ENCODE peak calls at places on chromosomes 7 and 10, in six cellular contexts. A is A549, C is HepG2, V is endothelial cell of umbilical vein, I is NB4, B is K562. U is an unnamed sample.

GRCh38 chr7:113824117-113824823 is 94.5 kb downstream of the PPP1R3A start:
- DNase-seq in C (no peak), V (no peak), I (no peak), A (no peak), B (no peak), U (no peak)

GRCh38 chr7:122485841-122486240 is 181.3 kb upstream of the FEZF1 start:
- DNase-seq in A (no peak), B (no peak), V (no peak), C (no peak), I (no peak), U (no peak)

GRCh38 chr10:18233775-18234174 is 93.6 kb downstream of the CACNB2 start:
- DNase-seq in V (no peak), A (no peak), B (no peak), C (no peak), I (peak; percentile 2), U (no peak)

GRCh38 chr10:6200588-6201510 is 1.9 kb upstream of the PFKFB3 start:
- DNase-seq in I (peak; percentile 44), V (peak; percentile 53), B (peak; percentile 31), C (peak; percentile 56), A (no peak), U (no peak)

GRCh38 chr7:155506854-155507337 is 39.5 kb downstream of the CNPY1 start:
- DNase-seq in C (no peak), V (no peak), A (peak; percentile 17), I (peak; percentile 66), B (no peak), U (no peak)

GRCh38 chr7:51589111-51589510 is 272.5 kb upstream of the COBL start:
- DNase-seq in B (no peak), I (no peak), C (no peak), A (no peak), V (no peak), U (no peak)

GRCh38 chr10:72445851-72446250 is 91.1 kb upstream of the DNAJB12 start:
- DNase-seq in V (no peak), A (no peak), C (no peak), B (no peak), I (no peak), U (no peak)

GRCh38 chr10:130179640-130180039 is 43.4 kb downstream of the GLRX3 start:
- DNase-seq in A (peak; percentile 17), C (peak; percentile 54), I (peak; percentile 68), B (peak; percentile 25), V (peak; percentile 82), U (no peak)

GRCh38 chr10:80473692-80474596 is 19.8 kb downstream of the TSPAN14 start:
- DNase-seq in I (no peak), V (no peak), C (no peak), B (no peak), A (no peak), U (no peak)

GRCh38 chr10:17216217-17216900 is 11.7 kb upstream of the VIM start:
- DNase-seq in A (peak; percentile 83), V (peak; percentile 98), C (peak; percentile 47), I (peak; percentile 92), B (peak; percentile 37), U (peak; percentile 82)

GRCh38 chr10:17216901-17217395 is 11.1 kb upstream of the VIM start:
- DNase-seq in A (no peak), B (no peak), C (no peak), I (peak; percentile 34), V (no peak), U (no peak)

GRCh38 chr10:17215782-17216122 is 12.3 kb upstream of the VIM start:
- DNase-seq in B (no peak), A (no peak), C (no peak), I (no peak), V (no peak), U (no peak)

GRCh38 chr10:17219024-17219423 is 9.0 kb upstream of the VIM start:
- DNase-seq in V (no peak), B (no peak), A (no peak), C (no peak), I (no peak), U (no peak)

DNA sequence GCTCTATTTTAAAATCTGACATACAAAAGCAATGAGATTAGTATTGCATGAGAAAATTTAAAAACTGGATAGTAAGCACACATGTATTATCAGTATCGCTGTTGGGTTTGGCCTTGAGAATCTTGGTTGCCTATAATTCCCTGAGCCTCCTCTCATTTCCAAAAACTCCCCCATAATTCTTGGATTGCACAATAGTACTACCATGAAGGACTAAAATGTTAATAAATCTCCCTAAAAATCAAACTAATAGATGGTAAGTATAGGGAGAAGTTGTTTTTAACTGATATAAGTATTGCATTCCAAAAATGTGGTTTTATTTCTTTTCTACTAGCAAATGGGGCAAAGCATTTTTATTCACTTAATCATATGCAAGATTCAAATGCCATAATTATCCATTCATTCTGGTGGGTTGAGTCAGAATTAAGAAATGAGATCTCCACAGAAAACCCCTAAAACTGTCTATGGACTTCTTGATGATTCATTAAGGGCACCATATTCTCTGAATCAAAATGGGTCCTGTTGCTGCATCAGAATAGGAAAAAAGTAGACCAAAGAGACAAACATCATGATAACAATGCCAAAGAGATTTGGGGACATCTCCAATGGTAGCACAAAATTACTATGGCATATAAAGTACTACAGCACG is 10.3 kb upstream of the VIM start:
- DNase-seq in V (no peak), B (no peak), I (no peak), C (no peak), A (no peak), U (no peak)
- TF ChIP-seq MYC in V (no peak), B (no peak), I (no peak), C (no peak), A (no peak), U (no peak)

DNA sequence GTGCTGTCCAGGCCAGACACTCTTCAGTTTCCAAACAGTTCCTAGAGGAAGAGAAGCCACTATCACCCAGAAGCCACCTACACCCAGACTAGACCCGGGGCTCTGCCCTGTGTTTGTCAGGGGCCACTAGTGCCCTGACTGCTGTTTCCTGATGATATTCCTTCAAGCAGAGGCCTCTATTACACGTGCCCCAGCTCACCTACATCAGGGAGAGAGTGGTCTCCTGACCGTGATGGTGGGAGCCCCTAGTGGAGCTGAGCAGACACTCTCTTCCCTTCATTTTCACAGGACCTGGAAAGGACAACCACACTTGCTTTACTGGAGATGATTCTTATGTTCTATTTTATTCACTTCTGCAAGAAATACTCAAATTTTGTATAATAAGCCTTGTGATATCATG is 9.2 kb downstream of the ZNF394 start:
- DNase-seq in A (no peak), V (no peak), I (no peak), B (no peak), C (no peak), U (no peak)
- TF ChIP-seq MYC in A (no peak), V (no peak), I (no peak), B (no peak), C (no peak), U (no peak)

GRCh38 chr7:37916673-37917660 is at the start of gene SFRP4:
- DNase-seq in C (peak; percentile 76), A (peak; percentile 47), B (peak; percentile 28), I (peak; percentile 84), V (peak; percentile 56), U (no peak)

GRCh38 chr7:37915438-37915837 is 1.2 kb downstream of the SFRP4 start:
- DNase-seq in I (peak; percentile 68), C (no peak), V (no peak), A (no peak), B (no peak), U (no peak)

GRCh38 chr7:37912756-37913155 is 3.9 kb downstream of the SFRP4 start:
- DNase-seq in C (no peak), B (no peak), A (no peak), V (no peak), I (no peak), U (no peak)

GRCh38 chr7:37918526-37918925 is 1.9 kb upstream of the SFRP4 start:
- DNase-seq in C (no peak), V (no peak), I (peak; percentile 44), B (no peak), A (no peak), U (no peak)

DNA sequence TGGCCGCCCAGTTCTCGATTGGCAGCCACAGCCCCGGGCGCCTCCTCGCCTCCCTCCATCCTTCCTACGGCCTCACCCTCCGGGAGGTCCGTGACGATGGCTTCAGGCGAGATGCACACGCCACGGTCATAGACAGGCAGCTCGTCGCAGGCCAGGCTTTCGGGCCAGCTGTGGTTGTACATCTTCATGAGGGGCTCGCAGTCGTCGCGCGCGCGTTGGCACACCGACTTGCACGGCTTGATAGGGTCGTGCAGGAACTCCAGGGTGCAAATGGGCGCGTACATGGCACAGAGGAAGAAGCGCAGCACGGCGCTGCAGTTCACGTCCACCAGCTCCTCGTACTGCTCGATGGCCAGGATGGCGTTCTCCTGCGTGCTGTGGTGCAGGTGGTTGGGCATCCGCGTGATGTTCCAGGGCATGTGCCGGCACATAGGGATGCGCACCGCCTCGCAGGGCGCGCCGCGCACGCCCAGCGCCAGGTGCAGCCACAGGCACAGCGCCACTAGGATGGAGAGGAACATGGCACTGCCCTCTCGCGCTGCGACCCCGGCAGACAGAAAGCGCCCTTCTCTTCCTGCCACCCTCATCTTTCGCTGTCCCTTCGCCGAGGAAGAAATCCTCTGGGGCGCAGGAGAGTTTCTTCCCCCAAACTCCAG is 472 bp downstream of the SFRP4 start:
- DNase-seq in C (no peak), V (peak; percentile 3), A (no peak), I (peak; percentile 50), B (no peak), U (no peak)
- TF ChIP-seq MYC in C (peak; percentile 56), V (no peak), A (no peak), I (no peak), B (no peak), U (no peak)

GRCh38 chr7:104980969-104981670 is 32.9 kb upstream of the KMT2E start:
- DNase-seq in V (peak; percentile 82), I (peak; percentile 77), C (peak; percentile 44), A (peak; percentile 73), B (peak; percentile 75), U (no peak)
- TF ChIP-seq MYC in V (no peak), I (no peak), C (no peak), A (no peak), B (no peak), U (no peak)

DNA sequence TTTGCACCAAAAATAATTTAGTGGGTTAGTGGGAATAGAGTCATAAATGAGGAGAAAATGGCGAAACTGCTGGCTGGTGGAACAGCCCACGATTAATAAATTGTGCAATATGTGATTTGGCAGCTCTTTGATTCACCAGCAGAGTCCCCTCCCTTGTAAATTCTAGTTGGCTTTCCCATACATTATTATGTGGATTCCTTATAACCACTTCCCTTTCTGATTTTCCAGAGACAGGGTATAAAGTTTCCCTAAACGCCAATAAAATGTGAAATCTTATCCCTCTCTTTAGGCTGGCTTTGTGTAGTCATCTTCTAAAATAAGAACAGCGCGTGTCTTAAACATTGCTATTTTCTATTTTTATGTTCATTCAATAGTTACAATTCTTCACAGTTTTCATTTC is 149.4 kb upstream of the FERD3L start:
- DNase-seq in V (no peak), A (no peak), B (no peak), I (no peak), C (no peak), U (no peak)
- TF ChIP-seq MYC in V (no peak), A (no peak), B (no peak), I (no peak), C (no peak), U (no peak)

U was measured in GM12878.